ENCODE peak calls at places on chromosomes 6 and 20, in seven cellular contexts. H is nephron progenitor cell, K is COLO829, R is NCI-H510A, V is aorta, O is iPS DF 6.9, Y is DMS79. A is an unnamed sample.

GRCh38 chr6:33837971-33838665 is 34.3 kb upstream of the MLN start:
- DNase-seq in R (no peak), V (no peak), O (no peak), Y (no peak), H (peak), K (no peak), A (no peak)

GRCh38 chr6:48111143-48111506 is at the start of gene PTCHD4:
- DNase-seq in R (peak), V (no peak), K (peak), H (no peak), Y (no peak), O (peak), A (no peak)

GRCh38 chr6:39812853-39813533 is 20.8 kb downstream of the DAAM2 start:
- DNase-seq in H (no peak), Y (peak), V (no peak), K (peak), O (no peak), R (peak), A (peak)

GRCh38 chr6:110590821-110591351 is 114.5 kb upstream of the SLC22A16 start:
- DNase-seq in V (no peak), Y (no peak), H (no peak), R (no peak), K (no peak), O (no peak), A (no peak)

GRCh38 chr20:57288676-57289075 is 22.2 kb upstream of the BMP7 start:
- DNase-seq in V (no peak), Y (no peak), R (no peak), K (no peak), O (no peak), H (no peak), A (no peak)

GRCh38 chr20:15446373-15446772 is 1109.0 kb upstream of the FLRT3 start:
- DNase-seq in Y (no peak), K (no peak), O (no peak), H (peak), V (no peak), R (no peak), A (no peak)

GRCh38 chr6:39906318-39906761 is 27.9 kb downstream of the MOCS1 start:
- DNase-seq in V (peak), H (no peak), R (no peak), K (no peak), Y (no peak), O (no peak), A (no peak)

GRCh38 chr6:134169881-134170486 is 117.6 kb upstream of the SLC2A12 start:
- DNase-seq in O (no peak), H (no peak), Y (no peak), V (no peak), K (no peak), R (no peak), A (no peak)

GRCh38 chr6:166996406-166996805 is 2.8 kb upstream of the CEP43 start:
- DNase-seq in K (no peak), H (no peak), V (no peak), Y (no peak), R (no peak), O (no peak), A (no peak)

GRCh38 chr20:45014671-45015415 is 48.5 kb downstream of the STK4 start:
- DNase-seq in H (no peak), O (no peak), V (no peak), Y (no peak), K (peak), R (no peak), A (no peak)

GRCh38 chr20:43658068-43658722 is 8.7 kb upstream of the MYBL2 start:
- DNase-seq in O (no peak), R (no peak), V (no peak), K (no peak), H (no peak), Y (no peak), A (no peak)